ENCODE peak calls at places on chromosomes 13 and 19, in eight cellular contexts. D is heart left ventricle, C is H1, K is esophagus squamous epithelium, I is Peyer's patch, N is K562, F is stomach, P is tibial nerve. U is an unnamed sample. For H3K4me1, the result is how much of the 10 kb centered on the place peaks cover.

GRCh38 chr19:28465317-28466086 is 747.4 kb downstream of the UQCRFS1 start:
- DNase-seq in N (no peak), C (no peak), F (no peak), P (no peak), K (no peak), I (no peak), D (no peak), U (no peak)

GRCh38 chr13:24104723-24105122 is 55.8 kb upstream of the SPATA13 start:
- DNase-seq in C (no peak), P (no peak), F (no peak), N (no peak), I (no peak), K (no peak), D (no peak), U (no peak)

GRCh38 chr13:36904219-36904618 is 15.8 kb downstream of the SMAD9 start:
- DNase-seq in K (no peak), D (no peak), P (no peak), N (no peak), C (no peak), I (no peak), F (no peak), U (no peak)

GRCh38 chr13:112342841-112343361 is 33.3 kb upstream of the SPACA7 start:
- DNase-seq in I (no peak), P (no peak), C (no peak), N (no peak), K (no peak), F (no peak), D (no peak), U (no peak)

GRCh38 chr13:44770951-44771350 is 194.8 kb upstream of the TSC22D1 start:
- DNase-seq in K (no peak), F (no peak), N (no peak), I (no peak), D (no peak), C (no peak), P (no peak), U (no peak)

GRCh38 chr19:6088677-6089063 is 21.6 kb downstream of the RFX2 start:
- DNase-seq in K (no peak), N (no peak), I (no peak), P (no peak), D (no peak), C (no peak), F (no peak), U (no peak)

GRCh38 chr19:6393982-6394412 is 1.0 kb upstream of the GTF2F1 start:
- DNase-seq in I (no peak), C (no peak), F (no peak), D (peak), K (no peak), P (no peak), N (no peak), U (no peak)

GRCh38 chr13:98892077-98892476 is 85.8 kb downstream of the DOCK9 start:
- DNase-seq in P (no peak), F (no peak), K (no peak), N (no peak), D (no peak), I (no peak), C (no peak), U (no peak)

GRCh38 chr19:54136086-54136863 is 1.3 kb upstream of the CNOT3 start:
- DNase-seq in F (no peak), D (no peak), K (no peak), C (no peak), N (peak), I (peak), P (no peak), U (no peak)

GRCh38 chr13:50080158-50080855 is 65.1 kb downstream of the KCNRG start:
- DNase-seq in D (no peak), I (no peak), N (peak), F (no peak), P (peak), C (no peak), K (no peak), U (peak)

GRCh38 chr13:42272115-42272756 is at the start of gene AKAP11:
- DNase-seq in C (no peak), K (no peak), D (no peak), I (peak), N (peak), P (peak), F (peak), U (no peak)
- TF ChIP-seq POLR2A in C (peak), K (no peak), D (no peak), I (no peak), N (peak), P (no peak), F (no peak), U (no peak)

GRCh38 chr13:21033866-21034601 is 27.4 kb downstream of the LATS2 start:
- DNase-seq in F (peak), P (no peak), C (no peak), K (no peak), I (no peak), D (no peak), N (no peak), U (peak)

GRCh38 chr13:21031594-21031993 is 29.8 kb downstream of the LATS2 start:
- DNase-seq in F (no peak), D (no peak), P (no peak), I (no peak), N (no peak), C (no peak), K (no peak), U (peak)

GRCh38 chr13:21033224-21033855 is 28.0 kb downstream of the LATS2 start:
- DNase-seq in P (peak), K (no peak), F (peak), N (no peak), D (no peak), I (no peak), C (no peak), U (peak)

GRCh38 chr13:21034602-21035190 is 26.7 kb downstream of the LATS2 start:
- DNase-seq in P (no peak), C (no peak), F (no peak), I (no peak), K (no peak), D (no peak), N (peak), U (no peak)

DNA sequence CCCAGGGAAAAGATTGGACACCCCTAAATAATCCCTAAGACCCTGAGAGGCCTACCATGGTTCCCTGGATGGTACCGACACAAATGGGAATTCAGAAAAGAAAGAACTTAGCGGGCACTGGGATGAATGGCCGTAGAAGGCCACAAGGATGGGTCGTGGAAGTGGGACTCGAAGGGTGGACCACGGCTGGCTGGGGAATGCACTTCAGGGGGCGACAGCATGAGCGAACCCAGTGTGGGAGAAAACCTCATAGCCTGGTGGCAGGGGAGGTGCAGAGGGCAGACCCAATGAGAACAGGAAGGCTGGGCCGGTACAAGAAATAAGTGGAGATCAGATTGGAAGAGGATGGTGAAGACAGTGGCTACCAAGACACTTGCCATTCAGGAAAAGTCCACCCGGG is 28.7 kb downstream of the LATS2 start:
- DNase-seq in N (no peak), I (no peak), P (no peak), C (no peak), D (no peak), F (no peak), K (no peak), U (no peak)
- H3K4me1 ChIP-seq in N (under half), I (under half), P (under half), C (under half), D (half or more), F (under half), K (under half), U (half or more)

DNA sequence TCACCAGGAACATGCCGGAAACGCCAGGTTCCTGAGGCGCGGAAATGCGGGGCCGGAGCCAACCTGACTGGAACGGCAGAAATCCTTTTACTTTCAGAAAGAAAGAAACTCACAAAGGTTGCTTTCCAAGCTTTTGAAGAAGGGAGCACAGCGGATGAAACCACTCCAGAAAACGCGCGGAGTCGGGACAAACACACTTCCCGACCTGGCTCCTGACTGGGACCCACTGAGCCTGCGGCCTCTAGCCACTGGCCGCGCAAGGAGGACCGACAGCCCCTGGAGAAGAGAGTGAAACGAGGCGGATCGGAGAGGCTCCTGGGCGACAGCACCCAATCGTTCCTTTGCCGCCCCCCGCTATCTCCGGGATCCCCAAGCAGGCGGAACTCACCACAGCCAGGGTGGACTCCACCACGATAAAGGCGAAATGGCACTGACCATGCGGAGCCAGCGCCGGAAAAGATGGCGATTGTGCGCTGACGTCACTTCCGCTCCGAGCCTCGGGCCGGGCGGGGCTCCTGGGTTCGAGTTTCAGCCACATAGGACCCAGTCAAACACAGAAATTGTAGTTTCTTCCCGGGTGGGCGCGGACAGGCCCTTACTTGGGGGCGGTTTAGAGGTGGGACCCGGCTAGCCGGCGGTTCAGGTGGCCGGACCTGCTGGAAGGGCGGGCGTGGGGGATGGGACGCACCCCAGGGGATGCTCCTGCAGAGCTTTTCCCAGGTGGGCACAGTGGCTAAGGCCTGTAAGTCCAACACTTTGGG is at the start of gene ZNF121:
- DNase-seq in N (peak), K (no peak), C (peak), P (peak), F (peak), D (peak), I (peak), U (peak)
- TF ChIP-seq POLR2A in N (peak), K (no peak), C (peak), P (no peak), F (no peak), D (peak), I (peak), U (no peak)

GRCh38 chr19:46972301-46972700 is 47.3 kb upstream of the NPAS1 start:
- DNase-seq in P (no peak), D (no peak), I (no peak), F (no peak), K (no peak), C (no peak), N (no peak), U (no peak)

GRCh38 chr19:46974181-46974580 is 45.5 kb upstream of the NPAS1 start:
- DNase-seq in P (no peak), K (no peak), D (no peak), N (no peak), I (no peak), C (no peak), F (no peak), U (no peak)

GRCh38 chr19:46967578-46968018 is 52.0 kb upstream of the NPAS1 start:
- DNase-seq in N (no peak), K (no peak), C (no peak), I (peak), P (peak), D (peak), F (peak), U (peak)

GRCh38 chr19:46975011-46975917 is 44.4 kb upstream of the NPAS1 start:
- DNase-seq in D (no peak), I (no peak), C (no peak), F (no peak), K (no peak), N (no peak), P (no peak), U (no peak)

GRCh38 chr19:46970815-46971214 is 48.8 kb upstream of the NPAS1 start:
- DNase-seq in I (no peak), F (no peak), K (no peak), P (no peak), N (no peak), D (no peak), C (no peak), U (no peak)
- H3K4me1 ChIP-seq in I (under half), F (under half), K (under half), P (under half), N (under half), D (half or more), C (under half), U (under half)

GRCh38 chr13:94546071-94546839 is 49.7 kb downstream of the TGDS start:
- DNase-seq in P (no peak), D (no peak), I (no peak), C (peak), N (no peak), K (no peak), F (no peak), U (no peak)

GRCh38 chr13:94552095-94552494 is 43.9 kb downstream of the TGDS start:
- DNase-seq in F (no peak), I (no peak), K (no peak), P (no peak), D (no peak), N (no peak), C (no peak), U (no peak)

GRCh38 chr13:94550030-94550738 is 45.8 kb downstream of the TGDS start:
- DNase-seq in D (no peak), C (no peak), I (no peak), P (peak), K (no peak), F (peak), N (no peak), U (no peak)

GRCh38 chr13:94548382-94549240 is 47.3 kb downstream of the TGDS start:
- DNase-seq in N (peak), C (peak), F (peak), D (peak), K (no peak), I (peak), P (peak), U (peak)

DNA sequence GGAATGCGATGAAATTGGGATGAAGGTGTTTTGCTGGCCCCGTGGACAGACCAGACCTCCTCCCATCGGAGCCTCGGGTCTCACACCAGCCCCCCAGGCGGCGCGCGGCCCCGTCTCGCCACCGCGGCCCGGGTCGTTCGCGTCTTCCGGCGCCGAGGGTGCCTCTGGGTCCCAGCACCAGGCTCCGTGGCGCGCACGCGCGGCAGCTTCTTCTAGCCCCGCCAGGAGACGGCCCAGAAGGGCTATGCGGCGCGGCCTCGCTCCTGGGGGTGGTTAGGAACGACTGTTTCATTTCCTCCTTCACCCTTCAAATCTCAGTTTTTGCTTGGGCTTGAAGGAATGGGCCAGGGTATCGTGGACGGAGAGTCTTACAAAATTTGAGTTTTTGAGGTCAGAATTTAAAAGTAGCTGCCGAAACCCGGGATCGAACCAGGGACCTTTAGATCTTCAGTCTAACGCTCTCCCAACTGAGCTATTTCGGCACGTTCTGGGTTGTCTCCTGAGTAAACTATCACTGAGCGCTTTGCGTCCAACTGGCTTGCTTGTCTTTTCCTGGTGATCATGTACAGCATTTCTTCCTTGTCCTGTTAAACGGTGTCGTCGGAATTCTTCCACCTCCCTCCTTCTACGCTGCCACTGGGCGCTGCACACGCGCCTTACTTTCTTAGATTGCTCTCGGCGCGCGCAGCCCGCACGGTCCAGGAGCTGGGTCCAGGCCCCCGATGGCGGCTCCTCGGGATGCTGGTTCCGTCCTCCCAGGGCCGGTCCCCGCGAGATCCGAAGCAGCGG is 46.5 kb downstream of the TGDS start:
- DNase-seq in P (peak), D (peak), F (peak), C (peak), I (peak), K (peak), N (peak), U (peak)
- TF ChIP-seq POLR2A in P (no peak), D (no peak), F (no peak), C (peak), I (peak), K (no peak), N (peak), U (peak)

GRCh38 chr19:45418812-45419211 is 4.9 kb downstream of the ERCC1 start:
- DNase-seq in K (no peak), I (peak), C (no peak), P (no peak), F (no peak), D (no peak), N (no peak), U (no peak)

GRCh38 chr19:45419396-45419795 is 4.3 kb downstream of the ERCC1 start:
- DNase-seq in I (peak), K (no peak), C (no peak), F (no peak), P (no peak), N (no peak), D (peak), U (no peak)

GRCh38 chr19:45420871-45421270 is 2.8 kb downstream of the ERCC1 start:
- DNase-seq in F (no peak), D (peak), C (no peak), P (no peak), N (no peak), K (no peak), I (no peak), U (no peak)

GRCh38 chr19:45420356-45420755 is 3.4 kb downstream of the ERCC1 start:
- DNase-seq in C (no peak), K (no peak), D (peak), N (no peak), F (no peak), P (no peak), I (no peak), U (no peak)

DNA sequence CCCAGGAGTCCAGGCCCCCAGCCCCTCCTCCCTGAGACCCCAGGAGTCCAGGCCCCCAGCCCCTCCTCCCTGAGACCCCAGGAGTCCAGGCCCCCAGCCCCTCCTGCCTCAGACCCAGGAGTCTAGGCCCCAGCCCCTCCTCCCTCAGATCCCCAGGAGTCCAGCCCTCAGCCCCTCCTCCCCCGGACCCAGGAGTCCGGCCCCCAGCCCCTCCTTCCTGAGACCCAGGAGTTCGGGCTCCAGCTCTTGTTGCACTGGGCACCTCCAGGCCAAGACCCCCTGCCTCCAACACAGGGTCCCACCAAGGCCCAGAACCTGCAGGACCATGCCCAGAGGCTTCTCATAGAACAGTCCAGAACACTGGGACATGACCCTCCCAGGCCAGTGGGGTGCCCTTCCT is 3.8 kb downstream of the ERCC1 start:
- DNase-seq in D (peak), N (no peak), P (no peak), C (no peak), I (no peak), F (no peak), K (no peak), U (no peak)
- H3K4me1 ChIP-seq in D (under half), N (half or more), P (under half), C (under half), I (under half), F (under half), K (under half), U (under half)

GRCh38 chr13:72145383-72145782 is 278.4 kb upstream of the DACH1 start:
- DNase-seq in K (no peak), P (no peak), D (no peak), C (no peak), N (no peak), F (no peak), I (no peak), U (no peak)

GRCh38 chr13:72139192-72139591 is 272.2 kb upstream of the DACH1 start:
- DNase-seq in C (no peak), I (no peak), K (no peak), N (no peak), F (no peak), D (no peak), P (no peak), U (no peak)

GRCh38 chr13:72144625-72145024 is 277.6 kb upstream of the DACH1 start:
- DNase-seq in I (no peak), D (no peak), P (no peak), C (no peak), N (no peak), F (no peak), K (no peak), U (no peak)

GRCh38 chr13:72137782-72138181 is 270.8 kb upstream of the DACH1 start:
- DNase-seq in C (no peak), P (no peak), K (no peak), D (no peak), I (no peak), F (no peak), N (no peak), U (no peak)

DNA sequence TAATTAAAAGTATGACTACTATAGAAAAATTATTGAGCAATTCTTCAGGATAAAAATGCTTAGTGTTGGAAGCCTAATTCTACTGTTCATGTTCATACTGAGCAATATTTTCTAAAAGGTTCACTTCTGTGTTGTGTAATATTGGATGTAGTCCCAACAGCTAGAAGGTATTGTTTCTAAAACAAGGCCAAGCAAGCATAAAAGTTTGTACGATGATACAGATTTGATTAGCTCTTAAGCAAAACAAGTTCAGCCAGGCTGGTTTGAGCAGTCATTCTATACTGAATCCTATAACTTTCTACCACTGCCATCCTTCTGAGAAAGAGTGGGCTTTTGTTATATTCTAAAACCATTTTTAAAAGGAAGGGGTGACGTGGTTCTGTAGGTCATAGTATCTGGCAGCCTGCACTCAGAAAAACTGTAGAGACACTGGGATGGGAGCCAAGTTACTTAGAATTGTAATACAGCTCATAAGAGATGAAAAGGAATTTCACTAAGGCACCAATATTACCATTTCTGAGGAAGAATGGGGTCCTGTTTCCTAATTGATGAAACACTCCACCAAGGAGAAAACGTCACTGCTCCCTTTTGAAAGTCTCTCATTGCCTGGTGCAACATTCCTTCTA is 275.0 kb upstream of the DACH1 start:
- DNase-seq in I (no peak), K (no peak), P (no peak), F (no peak), C (no peak), N (no peak), D (no peak), U (no peak)
- TF ChIP-seq POLR2A in I (no peak), K (no peak), P (no peak), F (no peak), C (no peak), N (no peak), D (no peak), U (no peak)

DNA sequence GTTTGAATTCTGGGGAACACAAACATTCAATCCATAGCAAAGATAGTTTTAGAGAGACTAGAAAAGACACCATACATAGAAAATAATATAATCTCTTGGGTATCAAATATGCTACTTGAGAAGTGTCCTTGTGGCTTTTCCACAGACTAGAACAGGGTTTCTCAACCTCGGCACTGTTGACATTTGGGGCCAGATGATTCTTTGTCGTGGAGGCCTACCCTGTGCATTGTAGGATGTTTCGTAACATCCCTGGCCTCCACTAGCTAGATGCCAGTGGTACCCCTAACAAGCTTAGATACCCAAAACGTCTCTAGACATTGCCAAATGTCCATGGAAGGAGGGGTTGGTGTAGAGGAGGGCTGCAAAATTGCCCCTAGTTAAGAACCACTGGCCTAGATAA is 2.2 kb upstream of the ESD start:
- DNase-seq in I (no peak), K (no peak), C (no peak), N (no peak), F (no peak), D (no peak), P (no peak), U (no peak)
- H3K4me1 ChIP-seq in I (under half), K (under half), C (under half), N (under half), F (under half), D (under half), P (under half), U (under half)